ENCODE peak calls at places on chromosomes 7 and 10, in eight cellular contexts. I is heart left ventricle, F is mesendoderm, L is fibroblast of lung, A is Karpas-422, G is A549, E is AG04450, W is pancreas. Z is an unnamed sample.

GRCh38 chr7:33130184-33130583 is 820 bp downstream of the BBS9 start:
- DNase-seq in I (no peak), F (peak), L (no peak), A (peak), G (no peak), E (no peak), W (no peak), Z (no peak)

GRCh38 chr10:94299417-94299816 is 63.3 kb downstream of the NOC3L start:
- DNase-seq in I (no peak), F (no peak), L (peak), A (no peak), G (no peak), E (no peak), W (no peak), Z (no peak)

GRCh38 chr7:128450409-128450808 is 5.3 kb upstream of the HILPDA start:
- DNase-seq in I (no peak), F (no peak), L (no peak), A (no peak), G (no peak), E (no peak), W (no peak), Z (no peak)

GRCh38 chr7:80385512-80385911 is 126.4 kb downstream of the GNAT3 start:
- DNase-seq in I (no peak), F (no peak), L (peak), A (no peak), G (no peak), E (no peak), W (no peak), Z (no peak)

GRCh38 chr10:71829171-71829570 is 21.9 kb downstream of the PSAP start:
- DNase-seq in I (no peak), F (no peak), L (peak), A (peak), G (no peak), E (no peak), W (no peak), Z (no peak)

GRCh38 chr10:96860631-96861277 is 28.7 kb downstream of the LCOR start:
- DNase-seq in I (no peak), F (no peak), L (no peak), A (no peak), G (no peak), E (no peak), W (no peak), Z (no peak)

GRCh38 chr10:16893664-16894063 is 76.4 kb upstream of the RSU1 start:
- DNase-seq in I (no peak), F (no peak), L (no peak), A (no peak), G (peak), E (no peak), W (no peak), Z (no peak)

GRCh38 chr7:136086712-136087111 is 109.6 kb upstream of the MTPN start:
- DNase-seq in I (peak), F (peak), L (peak), A (peak), G (peak), E (peak), W (peak), Z (peak)

GRCh38 chr7:137903382-137904169 is 56.8 kb upstream of the DGKI start:
- DNase-seq in I (peak), F (peak), L (peak), A (peak), G (peak), E (peak), W (peak), Z (peak)

GRCh38 chr7:29345590-29345989 is 151.0 kb downstream of the CHN2 start:
- DNase-seq in I (peak), F (peak), L (peak), A (peak), G (peak), E (no peak), W (peak), Z (no peak)

GRCh38 chr7:27863866-27864265 is 123.9 kb downstream of the TAX1BP1 start:
- DNase-seq in I (no peak), F (peak), L (peak), A (no peak), G (no peak), E (no peak), W (peak), Z (no peak)

GRCh38 chr7:18866359-18867036 is 250.9 kb downstream of the TWIST1 start:
- DNase-seq in I (peak), F (no peak), L (peak), A (no peak), G (peak), E (peak), W (peak), Z (no peak)
- H3K27ac ChIP-seq in I (peak), F (no peak), L (peak), A (no peak), G (no peak), E (peak), W (no peak), Z (no peak)

DNA sequence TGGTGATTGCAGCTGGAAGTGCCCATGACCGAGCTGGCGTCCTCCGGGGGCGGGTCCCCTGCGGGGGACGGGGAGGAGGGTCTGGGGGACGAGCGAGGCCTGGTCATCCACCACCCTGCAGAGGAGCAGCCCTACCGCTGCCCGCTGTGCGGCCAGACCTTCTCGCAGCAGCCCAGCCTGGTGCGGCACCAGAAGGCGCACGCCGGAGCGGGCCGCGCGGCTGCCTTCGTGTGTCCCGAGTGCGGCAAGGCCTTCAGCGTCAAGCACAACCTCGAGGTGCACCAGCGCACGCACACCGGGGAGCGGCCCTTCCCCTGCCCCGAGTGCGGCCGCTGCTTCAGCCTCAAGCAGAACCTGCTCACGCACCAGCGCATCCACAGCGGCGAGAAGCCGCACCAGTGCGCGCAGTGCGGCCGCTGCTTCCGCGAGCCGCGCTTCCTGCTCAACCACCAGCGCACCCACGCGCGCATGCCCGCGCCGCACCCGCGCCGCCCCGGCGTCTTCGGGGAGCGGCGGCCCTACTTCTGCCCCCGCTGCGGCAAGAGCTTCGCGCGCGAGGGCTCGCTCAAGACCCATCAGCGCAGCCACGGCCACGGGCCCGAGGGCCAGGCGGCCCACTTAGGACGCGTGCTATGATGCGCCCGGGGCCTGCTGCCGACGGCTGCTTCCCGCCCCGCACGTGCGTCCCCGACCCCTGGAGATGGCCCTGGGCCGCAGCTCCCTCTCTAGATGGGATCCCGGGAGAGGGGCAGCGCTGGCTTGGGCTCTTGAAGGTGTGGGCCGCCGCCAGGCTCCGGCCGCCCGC is 28.7 kb downstream of the ZNF775 start:
- DNase-seq in I (peak), F (no peak), L (no peak), A (no peak), G (no peak), E (no peak), W (no peak), Z (no peak)
- H3K27ac ChIP-seq in I (no peak), F (no peak), L (no peak), A (no peak), G (no peak), E (no peak), W (peak), Z (no peak)

GRCh38 chr7:707296-708000 is 19.1 kb upstream of the DNAAF5 start:
- DNase-seq in I (no peak), F (no peak), L (no peak), A (no peak), G (no peak), E (no peak), W (no peak), Z (no peak)
- H3K27ac ChIP-seq in I (no peak), F (no peak), L (no peak), A (no peak), G (no peak), E (peak), W (no peak), Z (no peak)

GRCh38 chr10:99682032-99682431 is 22.7 kb downstream of the ENTPD7 start:
- DNase-seq in I (no peak), F (no peak), L (no peak), A (no peak), G (no peak), E (no peak), W (no peak), Z (no peak)

GRCh38 chr10:99681553-99681952 is 22.2 kb downstream of the ENTPD7 start:
- DNase-seq in I (no peak), F (no peak), L (peak), A (no peak), G (no peak), E (peak), W (peak), Z (no peak)

GRCh38 chr10:99689461-99689860 is 30.2 kb downstream of the ENTPD7 start:
- DNase-seq in I (no peak), F (no peak), L (no peak), A (no peak), G (no peak), E (no peak), W (no peak), Z (no peak)

GRCh38 chr10:99682752-99683151 is 23.4 kb downstream of the ENTPD7 start:
- DNase-seq in I (no peak), F (peak), L (no peak), A (peak), G (peak), E (no peak), W (peak), Z (no peak)

GRCh38 chr10:99685232-99686041 is 26.1 kb downstream of the ENTPD7 start:
- DNase-seq in I (no peak), F (no peak), L (no peak), A (peak), G (no peak), E (no peak), W (no peak), Z (no peak)
- H3K27ac ChIP-seq in I (no peak), F (no peak), L (no peak), A (no peak), G (no peak), E (no peak), W (peak), Z (no peak)

Z was measured in caudate nucleus.